ENCODE peak calls at places on chromosomes 2 and 18, in four cellular contexts. S is SK-N-SH, G is K562, F is HepG2. E is an unnamed sample.

GRCh38 chr18:55777666-55778304 is 189.8 kb upstream of the TCF4 start:
- DNase-seq in F (no peak), S (no peak), G (no peak), E (no peak)

GRCh38 chr2:2838548-2838845 is 507.4 kb upstream of the MYT1L start:
- DNase-seq in S (no peak), G (no peak), F (no peak), E (no peak)

GRCh38 chr2:127324635-127325034 is 30.7 kb upstream of the ERCC3 start:
- DNase-seq in G (peak), F (peak), S (peak), E (no peak)

GRCh38 chr2:207768168-207768890 is 1.4 kb downstream of the FZD5 start:
- DNase-seq in F (peak), S (peak), G (no peak), E (no peak)

GRCh38 chr2:17901246-17901645 is 22.8 kb downstream of the KCNS3 start:
- DNase-seq in G (no peak), S (peak), F (no peak), E (no peak)

GRCh38 chr2:149991576-149991975 is 404.0 kb upstream of the MMADHC start:
- DNase-seq in S (no peak), F (peak), G (no peak), E (no peak)

GRCh38 chr2:196274387-196274809 is 103.0 kb upstream of the STK17B start:
- DNase-seq in S (no peak), G (no peak), F (no peak), E (no peak)

GRCh38 chr2:8135051-8135675 is 546.7 kb upstream of the ID2 start:
- DNase-seq in G (no peak), S (no peak), F (no peak), E (no peak)

GRCh38 chr2:181231886-181232644 is 225.1 kb upstream of the ITGA4 start:
- DNase-seq in G (no peak), F (no peak), S (no peak), E (no peak)

GRCh38 chr2:241577413-241578122 is 19.0 kb downstream of the BOK start:
- DNase-seq in F (no peak), S (no peak), G (no peak), E (no peak)

GRCh38 chr2:25669520-25669919 is 3.9 kb downstream of the DTNB start:
- DNase-seq in G (no peak), S (no peak), F (no peak), E (no peak)

GRCh38 chr2:101418704-101419663 is 31.7 kb upstream of the CREG2 start:
- DNase-seq in F (peak), S (peak), G (peak), E (no peak)

GRCh38 chr18:24488824-24489493 is 28.5 kb downstream of the HRH4 start:
- DNase-seq in S (peak), F (peak), G (peak), E (peak)

GRCh38 chr2:231985823-231986261 is 24.3 kb downstream of the DIS3L2 start:
- DNase-seq in S (no peak), G (peak), F (no peak), E (no peak)

GRCh38 chr2:224025874-224026273 is 13.2 kb downstream of the SERPINE2 start:
- DNase-seq in S (no peak), G (peak), F (no peak), E (peak)

GRCh38 chr2:8307779-8308178 is 374.1 kb upstream of the ID2 start:
- DNase-seq in G (no peak), S (no peak), F (no peak), E (no peak)

GRCh38 chr2:180443896-180444295 is 436.8 kb upstream of the CWC22 start:
- DNase-seq in F (no peak), G (no peak), S (no peak), E (no peak)

GRCh38 chr2:224023188-224023587 is 15.9 kb downstream of the SERPINE2 start:
- DNase-seq in F (peak), G (no peak), S (no peak), E (no peak)

GRCh38 chr2:152710713-152711112 is 6.5 kb downstream of the PRPF40A start:
- DNase-seq in S (no peak), F (no peak), G (no peak), E (no peak)

GRCh38 chr2:38947241-38948239 is 57.9 kb downstream of the ARHGEF33 start:
- DNase-seq in F (peak), S (peak), G (peak), E (peak)

GRCh38 chr2:188573453-188573852 is 281.8 kb downstream of the GULP1 start:
- DNase-seq in G (no peak), F (no peak), S (no peak), E (no peak)

GRCh38 chr2:45806563-45807358 is 155.3 kb downstream of the PRKCE start:
- DNase-seq in F (no peak), G (no peak), S (no peak), E (peak)

GRCh38 chr2:3399829-3400228 is 20.3 kb downstream of the TRAPPC12 start:
- DNase-seq in F (no peak), S (peak), G (no peak), E (no peak)

GRCh38 chr2:232634319-232635150 is 1.1 kb downstream of the EFHD1 start:
- DNase-seq in S (peak), G (no peak), F (no peak), E (no peak)

GRCh38 chr2:124609667-124610066 is 584.6 kb downstream of the CNTNAP5 start:
- DNase-seq in G (no peak), F (no peak), S (no peak), E (no peak)

GRCh38 chr2:30280596-30281434 is 49.5 kb downstream of the LBH start:
- DNase-seq in F (no peak), S (no peak), G (no peak), E (no peak)

GRCh38 chr2:216464104-216464720 is 34.4 kb upstream of the RPL37A start:
- DNase-seq in G (no peak), S (peak), F (no peak), E (no peak)

GRCh38 chr18:72826736-72827135 is 41.1 kb downstream of the NETO1 start:
- DNase-seq in G (no peak), F (no peak), S (peak), E (no peak)

GRCh38 chr18:3624818-3625716 is 175.1 kb downstream of the TGIF1 start:
- DNase-seq in G (peak), F (no peak), S (no peak), E (no peak)

GRCh38 chr2:205571300-205571858 is 110.9 kb upstream of the NRP2 start:
- DNase-seq in S (no peak), F (no peak), G (no peak), E (no peak)

GRCh38 chr2:75047189-75047812 is 88.9 kb downstream of the POLE4 start:
- DNase-seq in F (peak), S (no peak), G (no peak), E (no peak)

GRCh38 chr2:177573120-177573519 is 180.5 kb downstream of the AGPS start:
- DNase-seq in S (no peak), G (no peak), F (no peak), E (no peak)

GRCh38 chr2:145141981-145142380 is 622.1 kb upstream of the ZEB2 start:
- DNase-seq in G (no peak), F (no peak), S (no peak), E (no peak)

GRCh38 chr2:67259581-67260347 is 137.4 kb upstream of the ETAA1 start:
- DNase-seq in S (peak), G (no peak), F (no peak), E (no peak)

GRCh38 chr2:214808961-214809750 is at the start of gene BARD1:
- DNase-seq in S (peak), F (peak), G (peak), E (no peak)

GRCh38 chr2:67165141-67165990 is 231.8 kb upstream of the ETAA1 start:
- DNase-seq in G (no peak), F (no peak), S (no peak), E (no peak)

GRCh38 chr2:145277922-145278321 is 758.0 kb upstream of the ZEB2 start:
- DNase-seq in S (no peak), F (no peak), G (no peak), E (no peak)

GRCh38 chr2:128477891-128478290 is 159.2 kb upstream of the HS6ST1 start:
- DNase-seq in G (no peak), F (no peak), S (no peak), E (no peak)

DNA sequence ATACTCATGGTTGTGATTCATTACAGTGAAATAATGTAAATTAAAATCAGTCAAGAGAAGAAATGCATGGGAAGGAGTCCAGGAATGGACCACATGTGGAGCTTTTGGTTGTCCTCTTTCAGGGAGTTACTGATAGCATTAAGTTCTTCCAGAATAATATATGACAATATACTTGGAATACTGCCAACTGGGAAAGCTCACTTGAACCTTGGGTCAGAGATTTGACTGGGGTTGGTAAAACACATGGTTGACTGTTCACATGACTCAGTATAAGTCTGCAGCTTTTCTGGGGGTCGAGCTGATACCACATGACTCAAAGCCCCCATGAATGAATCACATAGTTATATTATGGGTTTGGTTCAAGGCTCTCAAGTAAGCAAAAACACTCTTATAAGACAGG is 1109.0 kb upstream of the CHAC2 start:
- DNase-seq in G (no peak), S (no peak), F (no peak), E (no peak)
- TF ChIP-seq NFIC in G (no peak), S (no peak), F (no peak), E (no peak)

GRCh38 chr2:20619624-20620024 is 31.3 kb downstream of the HS1BP3 start:
- DNase-seq in F (no peak), G (no peak), S (no peak), E (no peak)

GRCh38 chr2:20621366-20622295 is 29.3 kb downstream of the HS1BP3 start:
- DNase-seq in F (no peak), G (no peak), S (peak), E (no peak)

GRCh38 chr2:20618886-20619521 is 31.9 kb downstream of the HS1BP3 start:
- DNase-seq in F (no peak), S (no peak), G (no peak), E (no peak)

GRCh38 chr2:20620696-20621365 is 30.1 kb downstream of the HS1BP3 start:
- DNase-seq in S (peak), G (no peak), F (no peak), E (no peak)

GRCh38 chr2:20620271-20620681 is 30.6 kb downstream of the HS1BP3 start:
- DNase-seq in G (no peak), S (peak), F (no peak), E (no peak)
- TF ChIP-seq NFIC in G (no peak), S (no peak), F (no peak), E (no peak)

DNA sequence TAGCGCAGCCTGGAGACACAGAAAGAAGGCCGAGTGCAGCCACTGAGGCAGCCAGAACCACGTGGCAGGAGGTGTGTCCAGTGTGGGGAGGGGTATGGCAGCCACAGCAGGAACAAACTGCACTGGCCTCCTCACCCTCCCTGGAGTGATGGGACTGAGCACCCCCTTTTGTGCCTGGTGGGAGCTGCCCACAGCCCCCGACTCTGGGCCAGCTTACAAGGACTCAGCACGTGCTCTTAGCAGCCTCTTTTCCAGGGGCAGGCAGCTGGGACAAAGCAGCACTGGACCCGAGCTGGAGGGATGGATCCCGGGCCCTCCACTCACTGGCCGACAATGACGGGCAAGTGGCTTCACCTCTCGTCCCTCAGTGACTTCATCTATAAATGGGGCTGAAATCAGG is 5.2 kb upstream of the KLF11 start:
- DNase-seq in F (no peak), G (no peak), S (no peak), E (no peak)
- TF ChIP-seq NFIC in F (no peak), G (no peak), S (no peak), E (no peak)

DNA sequence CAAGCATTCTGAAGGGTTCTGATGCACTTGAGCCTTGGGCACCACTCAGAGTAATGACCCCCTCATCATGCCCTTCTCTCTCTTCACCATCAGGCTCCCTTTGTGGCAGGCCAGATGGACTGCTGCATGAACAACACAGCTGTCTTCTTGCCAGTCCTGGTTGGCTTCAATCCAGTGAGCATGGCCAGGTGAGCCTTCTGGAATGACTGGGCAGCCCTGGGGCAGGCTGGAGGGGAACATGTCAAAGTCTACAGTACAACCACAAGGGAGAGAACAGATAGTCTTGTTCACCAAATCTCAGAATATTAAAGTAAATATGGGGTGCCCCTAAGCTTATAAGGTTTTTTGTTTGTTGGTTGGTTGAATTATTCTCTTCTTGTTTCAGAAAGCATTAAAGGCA is 4.4 kb downstream of the GCKR start:
- DNase-seq in S (no peak), F (no peak), G (no peak), E (no peak)
- TF ChIP-seq NFIC in S (no peak), F (no peak), G (no peak), E (no peak)

GRCh38 chr2:230417436-230417835 is 1.4 kb downstream of the SP100 start:
- DNase-seq in F (no peak), S (no peak), G (no peak), E (no peak)
- TF ChIP-seq NFIC in F (no peak), S (no peak), G (no peak), E (no peak)

GRCh38 chr18:58172031-58172430 is 128.0 kb downstream of the NEDD4L start:
- DNase-seq in G (no peak), S (no peak), F (no peak), E (no peak)
- TF ChIP-seq NFIC in G (no peak), S (no peak), F (no peak), E (no peak)

DNA sequence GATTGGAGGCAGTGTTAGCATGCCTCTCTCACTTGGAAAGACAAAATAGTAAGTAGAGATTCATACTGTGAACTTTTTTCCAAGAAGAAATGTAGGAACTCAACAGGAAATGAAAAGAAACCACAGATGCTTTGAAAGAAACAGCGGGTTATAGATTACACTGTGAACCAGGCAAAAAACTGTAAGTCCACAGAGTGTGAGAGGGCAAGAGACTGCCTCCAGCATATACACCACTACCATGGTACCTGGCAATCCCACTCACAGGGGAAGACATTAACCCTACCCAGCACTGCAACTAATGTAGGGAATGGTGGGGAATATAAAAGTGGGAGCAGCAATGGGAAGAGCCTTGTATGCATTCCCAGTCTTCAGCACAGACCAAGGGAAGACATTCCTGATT is 150.6 kb upstream of the GALNT5 start:
- DNase-seq in F (no peak), S (no peak), G (no peak), E (no peak)
- TF ChIP-seq NFIC in F (no peak), S (no peak), G (no peak), E (no peak)

E was measured in GM12878.